ENCODE peak calls at places on chromosomes 16 and 17, in nine cellular contexts. I is heart left ventricle; N is DND-41; R is AG04450; C is hepatocyte; V is GM23248; G is transverse colon; P is lung; O is CD8-positive, alpha-beta T cell. W is an unnamed sample.
A peak's percentile ranks its signal among the peaks of the same experiment; 100 is the strongest.

GRCh38 chr17:44137891-44138709 is 3.6 kb upstream of the HROB start:
- DNase-seq in C (peak; percentile 97), G (peak; percentile 73), O (peak; percentile 42), P (peak; percentile 81), R (peak; percentile 98), I (peak; percentile 75), N (no peak), V (peak; percentile 100), W (no peak)

GRCh38 chr16:67537636-67538591 is 9.3 kb downstream of the RIPOR1 start:
- DNase-seq in R (no peak), I (peak; percentile 88), O (peak; percentile 60), P (peak; percentile 53), C (peak; percentile 79), G (peak; percentile 73), N (peak; percentile 81), V (peak; percentile 50), W (peak; percentile 66)

GRCh38 chr17:1362065-1362848 is 37.8 kb downstream of the YWHAE start:
- DNase-seq in P (no peak), C (no peak), I (no peak), O (peak; percentile 32), N (no peak), R (no peak), G (no peak), V (peak; percentile 58), W (no peak)

GRCh38 chr17:73801455-73802100 is 157.3 kb upstream of the SDK2 start:
- DNase-seq in R (no peak), N (no peak), C (no peak), G (no peak), O (no peak), I (no peak), V (no peak), P (no peak), W (no peak)

GRCh38 chr16:75293173-75293572 is 41.7 kb upstream of the BCAR1 start:
- DNase-seq in R (no peak), O (no peak), V (no peak), P (no peak), I (no peak), N (no peak), C (no peak), G (no peak), W (no peak)

GRCh38 chr17:80795737-80796136 is 195.9 kb upstream of the CHMP6 start:
- DNase-seq in P (peak; percentile 45), G (no peak), V (no peak), C (no peak), I (peak; percentile 44), N (no peak), O (no peak), R (no peak), W (no peak)

GRCh38 chr16:70689970-70690905 is 4.4 kb upstream of the MTSS2 start:
- DNase-seq in V (no peak), G (peak; percentile 65), P (no peak), C (no peak), I (no peak), O (no peak), N (no peak), R (no peak), W (no peak)

GRCh38 chr17:81329279-81329926 is 34.3 kb upstream of the SLC38A10 start:
- DNase-seq in C (peak; percentile 95), O (no peak), V (peak; percentile 96), I (peak; percentile 77), P (peak; percentile 88), G (peak; percentile 94), N (no peak), R (peak; percentile 60), W (no peak)

GRCh38 chr17:48328457-48328856 is 101.6 kb downstream of the SKAP1 start:
- DNase-seq in P (no peak), G (no peak), V (no peak), N (no peak), O (no peak), C (no peak), R (no peak), I (no peak), W (no peak)

GRCh38 chr17:29042026-29042678 is 789 bp upstream of the PIPOX start:
- DNase-seq in C (no peak), I (no peak), O (no peak), P (no peak), R (no peak), V (no peak), G (no peak), N (no peak), W (no peak)
- H3K4me3 ChIP-seq in C (no peak overlapping the region), I (no peak overlapping the region), O (no peak overlapping the region), P (no peak overlapping the region), R (no peak overlapping the region), V (no peak overlapping the region), G (no peak overlapping the region), N (no peak overlapping the region), W (no peak overlapping the region)

GRCh38 chr16:13109171-13109570 is 207.8 kb downstream of the SHISA9 start:
- DNase-seq in V (no peak), O (no peak), I (no peak), G (no peak), P (no peak), C (no peak), R (no peak), N (no peak), W (no peak)
- H3K27ac ChIP-seq in V (no peak overlapping the region), O (no peak overlapping the region), I (no peak overlapping the region), G (no peak overlapping the region), P (no peak overlapping the region), C (no peak overlapping the region), R (no peak overlapping the region), N (no peak overlapping the region), W (no peak overlapping the region)

DNA sequence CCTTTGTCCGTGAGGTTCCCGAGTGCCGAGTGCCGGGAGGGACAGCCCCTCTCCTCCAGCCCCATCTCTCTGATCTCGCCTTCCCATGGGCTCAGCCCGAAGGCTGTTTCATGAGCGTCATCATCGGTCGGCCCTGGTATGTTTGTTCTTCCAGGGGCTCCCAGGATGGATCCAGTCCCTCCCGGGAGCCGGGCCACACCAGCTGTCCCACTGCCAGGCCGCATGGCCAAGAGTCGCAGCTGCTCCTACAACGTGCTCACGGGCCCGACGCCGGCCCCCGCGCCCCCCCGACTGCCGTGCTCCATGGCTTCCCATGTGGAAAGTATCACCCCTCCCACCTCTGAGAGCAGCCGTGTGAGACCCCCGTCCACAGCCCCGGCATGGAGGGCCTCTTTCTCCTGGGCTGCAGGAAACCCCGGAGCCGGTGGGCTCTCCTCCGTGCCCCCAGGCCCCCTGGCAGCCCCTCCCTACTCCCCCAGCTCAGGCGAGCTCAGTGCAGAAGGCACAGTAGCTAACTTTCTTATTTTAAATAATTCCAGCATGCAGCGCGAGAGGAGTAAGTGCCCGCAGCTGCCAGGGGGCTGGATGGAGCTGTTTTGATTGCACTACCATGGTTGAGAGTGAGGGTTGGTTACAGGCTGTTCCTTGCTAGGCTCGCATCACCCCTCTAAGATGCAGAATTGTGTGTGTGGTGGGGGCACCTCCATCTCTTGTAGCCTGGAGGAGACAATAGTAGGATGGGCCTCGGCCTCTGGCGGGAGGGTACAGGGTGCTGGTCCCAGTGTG is 26.6 kb upstream of the GSE1 start:
- DNase-seq in I (no peak), V (peak; percentile 37), G (peak; percentile 46), P (no peak), R (no peak), C (no peak), N (no peak), O (no peak), W (no peak)
- H3K4me3 ChIP-seq in I (no peak overlapping the region), V (no peak overlapping the region), G (no peak overlapping the region), P (no peak overlapping the region), R (no peak overlapping the region), C (no peak overlapping the region), N (no peak overlapping the region), O (no peak overlapping the region), W (no peak overlapping the region)

GRCh38 chr16:81136331-81137011 is 40.3 kb upstream of the GCSH start:
- DNase-seq in G (no peak), O (no peak), I (no peak), N (no peak), V (no peak), R (no peak), P (no peak), C (no peak), W (no peak)
- H3K27ac ChIP-seq in G (no peak overlapping the region), O (no peak overlapping the region), I (no peak overlapping the region), N (no peak overlapping the region), V (no peak overlapping the region), R (no peak overlapping the region), P (no peak overlapping the region), C (peak overlapping the region; percentile 66), W (no peak overlapping the region)

GRCh38 chr16:30740364-30741251 is 7.6 kb upstream of the PHKG2 start:
- DNase-seq in I (peak; percentile 82), C (peak; percentile 87), V (peak; percentile 91), R (no peak), G (peak; percentile 92), P (peak; percentile 93), N (no peak), O (no peak), W (no peak)

GRCh38 chr16:30744146-30744545 is 4.1 kb upstream of the PHKG2 start:
- DNase-seq in V (no peak), R (no peak), P (no peak), I (no peak), C (no peak), O (no peak), G (no peak), N (no peak), W (no peak)

GRCh38 chr16:30743690-30744089 is 4.5 kb upstream of the PHKG2 start:
- DNase-seq in N (no peak), C (no peak), V (no peak), R (no peak), I (peak; percentile 57), G (no peak), P (no peak), O (no peak), W (no peak)

GRCh38 chr16:30738984-30739951 is 9.0 kb upstream of the PHKG2 start:
- DNase-seq in O (no peak), C (no peak), P (no peak), V (no peak), N (no peak), I (no peak), G (no peak), R (no peak), W (no peak)

DNA sequence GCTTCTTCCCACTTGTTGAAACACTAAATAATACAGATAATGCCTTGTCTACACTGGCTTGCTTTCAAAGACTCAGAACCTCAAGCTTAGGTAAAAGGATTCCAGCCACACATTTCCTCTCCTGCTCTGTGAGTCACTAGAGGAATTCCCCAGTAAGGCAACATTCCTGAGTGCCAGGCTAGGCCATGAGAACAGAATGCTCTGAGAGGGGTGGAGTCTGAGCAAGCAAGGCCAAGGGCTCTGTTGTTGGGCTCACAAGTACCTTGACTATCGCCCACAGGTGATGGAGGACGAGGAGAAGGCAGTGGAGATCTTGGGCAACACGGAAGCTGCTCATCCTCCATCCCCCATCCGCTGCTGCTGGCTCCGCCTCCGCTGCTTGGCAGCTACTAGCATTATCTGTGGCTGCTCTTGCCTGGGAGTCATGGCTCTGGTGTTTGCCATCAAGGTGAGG is 6.7 kb upstream of the PHKG2 start:
- DNase-seq in I (no peak), V (peak; percentile 91), P (peak; percentile 87), G (peak; percentile 72), R (peak; percentile 70), C (peak; percentile 81), O (no peak), N (no peak), W (no peak)
- H3K4me3 ChIP-seq in I (no peak overlapping the region), V (no peak overlapping the region), P (no peak overlapping the region), G (no peak overlapping the region), R (no peak overlapping the region), C (no peak overlapping the region), O (no peak overlapping the region), N (no peak overlapping the region), W (no peak overlapping the region)

DNA sequence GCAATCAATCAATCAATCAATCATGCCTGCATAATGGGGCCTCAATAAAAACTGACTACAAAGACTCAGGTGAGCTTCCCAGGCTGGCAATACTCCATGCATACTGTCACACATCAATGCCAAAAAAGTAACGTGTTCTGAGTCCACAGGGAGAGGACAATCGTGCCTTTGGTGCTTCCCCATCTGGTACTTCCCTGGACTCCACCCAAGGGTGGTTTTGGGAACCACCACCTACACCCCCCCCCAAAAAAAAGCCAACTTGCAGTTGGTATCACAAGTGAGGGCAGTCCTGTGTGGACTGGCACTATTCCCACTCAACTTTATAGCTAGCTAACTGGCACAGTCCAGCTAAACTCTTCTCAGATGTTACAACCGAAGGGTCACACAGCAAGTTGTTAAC is 3.1 kb downstream of the ZDHHC7 start:
- DNase-seq in I (no peak), G (no peak), R (no peak), C (no peak), V (no peak), N (no peak), P (no peak), O (no peak), W (no peak)
- H3K27ac ChIP-seq in I (no peak overlapping the region), G (no peak overlapping the region), R (peak overlapping the region; percentile 39), C (no peak overlapping the region), V (no peak overlapping the region), N (no peak overlapping the region), P (no peak overlapping the region), O (no peak overlapping the region), W (no peak overlapping the region)

W was measured in naive thymus-derived CD4-positive, alpha-beta T cell.